ENCODE peak calls at places on chromosomes 11 and 22, in seven cellular contexts. One of them, this sample, is unnamed.

GRCh38 chr22:33000342-33001280 is 57.6 kb downstream of the SYN3 start:
- DNase-seq in heart left ventricle: peak; percentile 54
- DNase-seq in A549: peak; percentile 14
- DNase-seq in AG09319: peak; percentile 10
- DNase-seq in GM23338: peak; percentile 92
- DNase-seq in neural crest cell: peak; percentile 81
- DNase-seq in cardiac muscle cell: peak; percentile 66
- DNase-seq in this sample: peak; percentile 63

GRCh38 chr11:128488471-128488870 is 98.9 kb downstream of the ETS1 start:
- DNase-seq in heart left ventricle: no peak
- DNase-seq in A549: no peak
- DNase-seq in AG09319: peak; percentile 72
- DNase-seq in GM23338: no peak
- DNase-seq in neural crest cell: no peak
- DNase-seq in cardiac muscle cell: peak; percentile 95
- DNase-seq in this sample: no peak

GRCh38 chr11:112162761-112163669 is 879 bp downstream of the IL18 start:
- DNase-seq in heart left ventricle: no peak
- DNase-seq in A549: peak; percentile 38
- DNase-seq in AG09319: no peak
- DNase-seq in GM23338: no peak
- DNase-seq in neural crest cell: no peak
- DNase-seq in cardiac muscle cell: no peak
- DNase-seq in this sample: no peak

GRCh38 chr11:18748766-18749375 is 22.9 kb upstream of the IGSF22 start:
- DNase-seq in heart left ventricle: no peak
- DNase-seq in A549: no peak
- DNase-seq in AG09319: no peak
- DNase-seq in GM23338: no peak
- DNase-seq in neural crest cell: no peak
- DNase-seq in cardiac muscle cell: peak; percentile 21
- DNase-seq in this sample: no peak

GRCh38 chr22:45656577-45656976 is 15.1 kb upstream of the ATXN10 start:
- DNase-seq in heart left ventricle: no peak
- DNase-seq in A549: no peak
- DNase-seq in AG09319: no peak
- DNase-seq in GM23338: no peak
- DNase-seq in neural crest cell: no peak
- DNase-seq in cardiac muscle cell: no peak
- DNase-seq in this sample: no peak

GRCh38 chr22:46763051-46763705 is 728 bp downstream of the TBC1D22A start:
- DNase-seq in heart left ventricle: peak; percentile 59
- DNase-seq in A549: no peak
- DNase-seq in AG09319: no peak
- DNase-seq in GM23338: peak; percentile 51
- DNase-seq in neural crest cell: no peak
- DNase-seq in cardiac muscle cell: peak; percentile 56
- DNase-seq in this sample: no peak

GRCh38 chr11:132028380-132029240 is 658.2 kb downstream of the NTM start:
- DNase-seq in heart left ventricle: no peak
- DNase-seq in A549: peak; percentile 29
- DNase-seq in AG09319: no peak
- DNase-seq in GM23338: peak; percentile 72
- DNase-seq in neural crest cell: peak; percentile 31
- DNase-seq in cardiac muscle cell: peak; percentile 27
- DNase-seq in this sample: no peak

GRCh38 chr11:74647404-74647803 is 55.0 kb downstream of the POLD3 start:
- DNase-seq in heart left ventricle: no peak
- DNase-seq in A549: no peak
- DNase-seq in AG09319: no peak
- DNase-seq in GM23338: no peak
- DNase-seq in neural crest cell: no peak
- DNase-seq in cardiac muscle cell: peak; percentile 2
- DNase-seq in this sample: no peak

GRCh38 chr22:17961443-17961729 is 63.0 kb downstream of the MICAL3 start:
- DNase-seq in heart left ventricle: no peak
- DNase-seq in A549: no peak
- DNase-seq in AG09319: no peak
- DNase-seq in GM23338: no peak
- DNase-seq in neural crest cell: no peak
- DNase-seq in cardiac muscle cell: no peak
- DNase-seq in this sample: no peak

DNA sequence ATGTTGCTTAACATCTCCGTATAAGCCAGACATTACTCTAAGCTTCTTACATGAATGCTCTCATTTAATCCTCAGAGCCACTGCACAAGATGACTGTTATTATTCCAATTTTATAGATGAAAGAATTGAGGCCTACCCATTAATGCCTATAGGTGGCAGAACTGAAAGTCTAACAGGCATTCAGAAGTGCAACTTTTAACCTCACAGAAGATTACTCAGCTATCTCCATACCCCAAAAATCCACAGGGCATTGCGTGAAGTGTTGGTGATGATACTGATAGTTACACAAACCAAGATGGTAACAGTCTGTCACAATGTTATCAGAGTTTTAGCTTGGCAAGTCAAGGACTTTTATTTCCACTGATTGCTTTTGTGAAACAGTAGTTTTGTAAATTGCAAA is 130.5 kb downstream of the ARHGAP42 start:
- DNase-seq in heart left ventricle: no peak
- DNase-seq in A549: no peak
- DNase-seq in AG09319: no peak
- DNase-seq in GM23338: no peak
- DNase-seq in neural crest cell: no peak
- DNase-seq in cardiac muscle cell: no peak
- DNase-seq in this sample: no peak
- TF ChIP-seq CTCF in heart left ventricle: no peak
- TF ChIP-seq CTCF in A549: no peak
- TF ChIP-seq CTCF in AG09319: no peak
- TF ChIP-seq CTCF in GM23338: peak; percentile 27
- TF ChIP-seq CTCF in neural crest cell: no peak
- TF ChIP-seq CTCF in cardiac muscle cell: no peak
- TF ChIP-seq CTCF in this sample: no peak

GRCh38 chr22:39290724-39291161 is 28.7 kb downstream of the RPL3 start:
- DNase-seq in heart left ventricle: peak; percentile 92
- DNase-seq in A549: peak; percentile 77
- DNase-seq in AG09319: no peak
- DNase-seq in GM23338: no peak
- DNase-seq in neural crest cell: no peak
- DNase-seq in cardiac muscle cell: peak; percentile 65
- DNase-seq in this sample: no peak

GRCh38 chr22:39292561-39293074 is 26.8 kb downstream of the RPL3 start:
- DNase-seq in heart left ventricle: peak; percentile 96
- DNase-seq in A549: peak; percentile 93
- DNase-seq in AG09319: peak; percentile 56
- DNase-seq in GM23338: peak; percentile 47
- DNase-seq in neural crest cell: peak; percentile 34
- DNase-seq in cardiac muscle cell: peak; percentile 99
- DNase-seq in this sample: no peak

GRCh38 chr22:39290248-39290720 is 29.1 kb downstream of the RPL3 start:
- DNase-seq in heart left ventricle: no peak
- DNase-seq in A549: no peak
- DNase-seq in AG09319: no peak
- DNase-seq in GM23338: no peak
- DNase-seq in neural crest cell: no peak
- DNase-seq in cardiac muscle cell: no peak
- DNase-seq in this sample: no peak

GRCh38 chr22:39292002-39292401 is 27.4 kb downstream of the RPL3 start:
- DNase-seq in heart left ventricle: no peak
- DNase-seq in A549: peak; percentile 48
- DNase-seq in AG09319: no peak
- DNase-seq in GM23338: no peak
- DNase-seq in neural crest cell: no peak
- DNase-seq in cardiac muscle cell: no peak
- DNase-seq in this sample: no peak

DNA sequence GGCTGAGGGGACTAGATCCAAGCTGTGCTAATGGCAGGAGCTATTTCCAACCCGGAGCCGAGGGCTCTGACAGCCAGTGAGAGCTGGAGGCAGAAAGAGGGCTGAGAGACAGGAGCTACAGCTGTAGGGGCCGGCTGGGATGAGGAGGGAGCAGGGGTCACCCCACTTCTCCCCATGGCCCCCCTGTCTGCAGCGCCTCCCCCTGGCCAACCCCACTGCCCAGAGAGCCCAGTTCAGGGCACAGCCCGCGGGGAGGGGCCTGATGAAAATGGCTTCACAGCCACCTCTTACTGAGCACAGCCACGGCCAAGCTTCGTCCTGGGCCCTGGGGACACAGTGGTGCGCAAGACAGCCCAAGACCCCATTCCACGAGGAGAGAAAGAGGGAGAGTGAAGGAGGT is 27.9 kb downstream of the RPL3 start:
- DNase-seq in heart left ventricle: no peak
- DNase-seq in A549: no peak
- DNase-seq in AG09319: no peak
- DNase-seq in GM23338: no peak
- DNase-seq in neural crest cell: no peak
- DNase-seq in cardiac muscle cell: no peak
- DNase-seq in this sample: no peak
- TF ChIP-seq CTCF in heart left ventricle: no peak
- TF ChIP-seq CTCF in A549: peak; percentile 12
- TF ChIP-seq CTCF in AG09319: no peak
- TF ChIP-seq CTCF in GM23338: peak; percentile 45
- TF ChIP-seq CTCF in neural crest cell: peak; percentile 19
- TF ChIP-seq CTCF in cardiac muscle cell: peak; percentile 15
- TF ChIP-seq CTCF in this sample: no peak

DNA sequence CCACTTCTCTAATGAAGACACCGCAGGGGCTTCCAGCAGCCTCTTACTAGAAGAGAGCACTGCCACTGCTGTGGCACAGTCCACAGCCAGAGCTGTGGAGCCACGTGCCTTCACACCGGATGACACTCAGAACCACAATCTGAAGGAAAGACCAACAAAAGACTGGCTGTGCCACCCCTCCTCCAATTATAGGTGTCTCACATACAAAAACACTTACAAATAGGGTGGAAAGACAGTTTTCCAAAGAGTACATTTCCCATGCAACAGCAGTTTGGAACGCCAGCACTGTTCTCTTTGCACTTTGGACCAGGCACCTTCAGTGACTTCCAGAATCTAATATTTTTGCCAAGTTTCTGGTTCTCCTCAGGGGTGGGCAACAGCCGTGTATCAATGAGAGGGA is 38.0 kb upstream of the SLC25A1 start:
- DNase-seq in heart left ventricle: no peak
- DNase-seq in A549: no peak
- DNase-seq in AG09319: no peak
- DNase-seq in GM23338: no peak
- DNase-seq in neural crest cell: no peak
- DNase-seq in cardiac muscle cell: no peak
- DNase-seq in this sample: no peak
- TF ChIP-seq CTCF in heart left ventricle: no peak
- TF ChIP-seq CTCF in A549: no peak
- TF ChIP-seq CTCF in AG09319: no peak
- TF ChIP-seq CTCF in GM23338: no peak
- TF ChIP-seq CTCF in neural crest cell: no peak
- TF ChIP-seq CTCF in cardiac muscle cell: no peak
- TF ChIP-seq CTCF in this sample: no peak

DNA sequence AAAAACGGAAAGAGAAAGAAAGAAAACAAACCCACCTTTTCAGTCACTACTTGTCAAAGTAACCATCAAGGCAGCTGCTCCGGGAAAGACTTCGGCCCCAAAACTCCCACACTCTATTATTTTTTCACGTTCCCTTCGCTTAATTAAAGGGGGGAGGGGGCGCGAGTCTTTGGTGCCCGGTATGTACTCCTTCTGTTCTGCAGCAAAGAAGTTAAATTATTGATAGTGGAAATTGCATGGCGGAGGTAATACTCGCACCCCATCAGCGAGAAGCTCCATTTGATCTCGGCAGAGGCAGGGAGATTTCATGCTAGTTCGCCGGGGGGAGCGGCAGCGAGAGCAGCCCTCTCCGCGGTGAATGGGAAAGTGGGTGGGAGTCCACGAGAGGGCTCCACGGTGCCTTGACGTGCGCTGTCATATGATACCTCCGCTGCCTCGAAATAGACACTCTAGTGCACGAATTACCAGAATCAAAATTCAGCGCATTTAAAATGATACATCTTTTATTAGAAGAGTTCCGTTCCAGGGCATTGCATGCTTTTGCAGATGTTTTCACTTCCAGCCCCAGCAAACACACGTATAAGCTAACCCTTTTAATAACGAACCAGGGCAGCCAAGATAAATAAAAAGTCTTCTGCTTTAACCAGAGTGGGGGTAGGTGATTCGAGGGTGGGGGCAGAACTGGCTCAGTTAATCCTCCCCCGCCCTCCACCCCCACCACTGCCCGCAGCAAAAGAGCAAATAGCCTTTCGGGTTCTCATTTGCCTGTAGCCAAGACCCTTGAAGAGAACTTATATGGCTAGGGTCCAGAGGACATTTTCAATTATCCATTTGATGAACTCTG is 1.2 kb upstream of the BDNF start:
- DNase-seq in heart left ventricle: peak; percentile 57
- DNase-seq in A549: peak; percentile 59
- DNase-seq in AG09319: peak; percentile 63
- DNase-seq in GM23338: peak; percentile 20
- DNase-seq in neural crest cell: no peak
- DNase-seq in cardiac muscle cell: peak; percentile 75
- DNase-seq in this sample: no peak
- TF ChIP-seq CTCF in heart left ventricle: peak; percentile 16
- TF ChIP-seq CTCF in A549: peak; percentile 48
- TF ChIP-seq CTCF in AG09319: peak; percentile 37
- TF ChIP-seq CTCF in GM23338: no peak
- TF ChIP-seq CTCF in neural crest cell: peak; percentile 43
- TF ChIP-seq CTCF in cardiac muscle cell: peak; percentile 35
- TF ChIP-seq CTCF in this sample: peak; percentile 35

GRCh38 chr11:57567210-57567511 is 311 bp downstream of the UBE2L6 start:
- DNase-seq in heart left ventricle: no peak
- DNase-seq in A549: no peak
- DNase-seq in AG09319: no peak
- DNase-seq in GM23338: no peak
- DNase-seq in neural crest cell: no peak
- DNase-seq in cardiac muscle cell: no peak
- DNase-seq in this sample: no peak

GRCh38 chr11:57566564-57567209 is 785 bp downstream of the UBE2L6 start:
- DNase-seq in heart left ventricle: no peak
- DNase-seq in A549: no peak
- DNase-seq in AG09319: no peak
- DNase-seq in GM23338: no peak
- DNase-seq in neural crest cell: no peak
- DNase-seq in cardiac muscle cell: peak; percentile 10
- DNase-seq in this sample: no peak

GRCh38 chr11:57566035-57566504 is 1.4 kb downstream of the UBE2L6 start:
- DNase-seq in heart left ventricle: no peak
- DNase-seq in A549: no peak
- DNase-seq in AG09319: no peak
- DNase-seq in GM23338: no peak
- DNase-seq in neural crest cell: no peak
- DNase-seq in cardiac muscle cell: peak; percentile 54
- DNase-seq in this sample: no peak

GRCh38 chr11:57567512-57568329 is at the start of gene UBE2L6:
- DNase-seq in heart left ventricle: peak; percentile 75
- DNase-seq in A549: peak; percentile 76
- DNase-seq in AG09319: no peak
- DNase-seq in GM23338: peak; percentile 74
- DNase-seq in neural crest cell: peak; percentile 57
- DNase-seq in cardiac muscle cell: peak; percentile 47
- DNase-seq in this sample: peak; percentile 82

DNA sequence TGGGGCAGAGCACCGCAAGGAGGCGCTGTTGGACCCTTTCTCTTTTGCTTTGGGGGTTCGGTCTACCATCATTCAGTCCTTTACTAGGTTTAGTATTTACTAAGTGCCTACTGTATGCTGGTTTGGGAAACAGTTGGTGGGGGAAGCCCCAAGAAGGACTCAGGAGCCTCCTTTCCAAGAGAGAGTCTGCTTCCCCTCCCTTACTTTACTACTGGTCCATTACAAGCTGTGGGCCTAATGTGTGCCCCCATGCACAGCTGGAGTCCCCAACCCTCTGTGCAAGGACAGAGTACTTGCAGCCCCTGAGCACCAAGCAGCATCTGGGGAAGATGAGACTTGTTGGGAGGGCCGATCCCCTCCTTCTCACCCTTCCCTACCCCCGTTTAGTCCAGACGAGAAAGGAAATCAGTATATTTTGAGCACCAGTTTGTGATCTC is 876 bp upstream of the UBE2L6 start:
- DNase-seq in heart left ventricle: no peak
- DNase-seq in A549: no peak
- DNase-seq in AG09319: peak; percentile 47
- DNase-seq in GM23338: peak; percentile 93
- DNase-seq in neural crest cell: peak; percentile 95
- DNase-seq in cardiac muscle cell: peak; percentile 82
- DNase-seq in this sample: no peak
- TF ChIP-seq CTCF in heart left ventricle: peak; percentile 89
- TF ChIP-seq CTCF in A549: peak; percentile 96
- TF ChIP-seq CTCF in AG09319: peak; percentile 97
- TF ChIP-seq CTCF in GM23338: no peak
- TF ChIP-seq CTCF in neural crest cell: peak; percentile 98
- TF ChIP-seq CTCF in cardiac muscle cell: peak; percentile 97
- TF ChIP-seq CTCF in this sample: peak; percentile 88

This sample was measured in progenitor cell of endocrine pancreas.